ENCODE peak calls at places on chromosome 1, in ten cellular contexts. H is heart right ventricle; E is keratinocyte; L is aorta; Q is effector memory CD4-positive, alpha-beta T cell; K is thyroid gland; V is ascending aorta; A is H9; P is ovary; J is GM23338. F is an unnamed sample.

GRCh38 chr1:228650141-228650540 is 85.1 kb upstream of the RHOU start:
- DNase-seq in A (peak; percentile 85), K (no peak), Q (no peak), H (no peak), P (peak; percentile 19), J (peak; percentile 92), L (no peak), V (no peak), E (no peak), F (no peak)

GRCh38 chr1:145711213-145711651 is 4.1 kb upstream of the PDZK1 start:
- DNase-seq in K (peak; percentile 33), A (no peak), V (no peak), P (no peak), L (no peak), J (no peak), Q (no peak), E (no peak), H (no peak), F (no peak)

GRCh38 chr1:20126806-20127440 is 7.6 kb upstream of the PLA2G2D start:
- DNase-seq in L (no peak), V (no peak), A (no peak), E (no peak), J (no peak), H (no peak), K (no peak), P (no peak), Q (no peak), F (no peak)

GRCh38 chr1:103106426-103107321 is 1.6 kb downstream of the COL11A1 start:
- DNase-seq in J (peak; percentile 72), V (no peak), L (peak; percentile 42), Q (no peak), E (no peak), K (peak; percentile 42), A (peak; percentile 56), H (no peak), P (peak; percentile 15), F (peak; percentile 86)

GRCh38 chr1:21292991-21293536 is 2.8 kb upstream of the ECE1 start:
- DNase-seq in J (no peak), A (no peak), Q (peak; percentile 31), L (no peak), E (no peak), V (no peak), P (no peak), H (no peak), K (no peak), F (no peak)

GRCh38 chr1:192788184-192788583 is 20.7 kb upstream of the RGS2 start:
- DNase-seq in Q (no peak), J (peak; percentile 26), K (no peak), A (peak; percentile 39), E (no peak), V (no peak), P (peak; percentile 33), H (no peak), L (peak; percentile 54), F (peak; percentile 92)

GRCh38 chr1:85463666-85464496 is 1.1 kb downstream of the DDAH1 start:
- DNase-seq in E (no peak), L (no peak), J (peak; percentile 31), H (no peak), P (peak; percentile 17), A (no peak), Q (no peak), K (peak; percentile 19), V (no peak), F (peak; percentile 68)

GRCh38 chr1:3945222-3945621 is 45.1 kb upstream of the C1orf174 start:
- DNase-seq in J (no peak), Q (no peak), L (no peak), E (no peak), P (no peak), V (no peak), K (no peak), H (no peak), A (peak; percentile 15), F (no peak)

GRCh38 chr1:41502912-41503311 is 18.4 kb upstream of the EDN2 start:
- DNase-seq in V (no peak), K (peak; percentile 88), Q (no peak), A (no peak), E (no peak), J (no peak), P (no peak), H (no peak), L (no peak), F (no peak)

GRCh38 chr1:54474500-54475235 is 68.5 kb upstream of the SSBP3 start:
- DNase-seq in E (no peak), A (peak; percentile 73), V (no peak), L (no peak), K (peak; percentile 25), Q (no peak), P (peak; percentile 67), J (peak; percentile 80), H (peak; percentile 35), F (no peak)

GRCh38 chr1:231628207-231628876 is 1.8 kb downstream of the DISC1 start:
- DNase-seq in V (no peak), A (no peak), L (no peak), P (no peak), K (no peak), E (no peak), Q (peak; percentile 14), J (no peak), H (no peak), F (peak; percentile 35)

GRCh38 chr1:2148691-2149090 is 45.9 kb downstream of the FAAP20 start:
- DNase-seq in J (no peak), E (no peak), P (no peak), A (no peak), H (no peak), Q (peak; percentile 55), K (no peak), L (no peak), V (no peak), F (no peak)

GRCh38 chr1:2143814-2144500 is 50.6 kb downstream of the FAAP20 start:
- DNase-seq in P (no peak), Q (no peak), E (no peak), V (no peak), L (peak; percentile 29), A (no peak), K (no peak), J (no peak), H (no peak), F (no peak)

GRCh38 chr1:2144501-2145090 is 50.0 kb downstream of the FAAP20 start:
- DNase-seq in V (no peak), P (no peak), K (no peak), A (no peak), E (no peak), H (no peak), J (no peak), Q (no peak), L (peak; percentile 19), F (no peak)

GRCh38 chr1:2146836-2147517 is 47.6 kb downstream of the FAAP20 start:
- DNase-seq in L (no peak), A (no peak), V (no peak), Q (no peak), H (no peak), E (no peak), J (no peak), K (no peak), P (no peak), F (no peak)

GRCh38 chr1:2145946-2146835 is 48.4 kb downstream of the FAAP20 start:
- DNase-seq in V (no peak), H (no peak), E (no peak), P (no peak), A (no peak), Q (no peak), L (no peak), J (no peak), K (no peak), F (no peak)
- H3K4me1 ChIP-seq in V (no peaks in the 10 kb centered on the region), H (no peaks in the 10 kb centered on the region), E (no peaks in the 10 kb centered on the region), P (no peaks in the 10 kb centered on the region), A (no peaks in the 10 kb centered on the region), Q (peaks cover 22% of the 10 kb centered on the region), L (no peaks in the 10 kb centered on the region), J (no peaks in the 10 kb centered on the region), K (no peaks in the 10 kb centered on the region), F (no peaks in the 10 kb centered on the region)

GRCh38 chr1:220878223-220879081 is 791 bp upstream of the HLX start:
- DNase-seq in K (no peak), V (no peak), P (no peak), A (no peak), L (peak; percentile 79), H (peak; percentile 42), E (no peak), Q (no peak), J (peak; percentile 38), F (no peak)
- H3K4me1 ChIP-seq in K (peaks cover 24% of the 10 kb centered on the region), V (no peaks in the 10 kb centered on the region), P (peaks cover 6% of the 10 kb centered on the region), A (no peaks in the 10 kb centered on the region), L (no peaks in the 10 kb centered on the region), H (no peaks in the 10 kb centered on the region), E (peaks cover 10% of the 10 kb centered on the region), Q (peaks cover 5% of the 10 kb centered on the region), J (peaks cover 57% of the 10 kb centered on the region), F (peaks cover 19% of the 10 kb centered on the region)

DNA sequence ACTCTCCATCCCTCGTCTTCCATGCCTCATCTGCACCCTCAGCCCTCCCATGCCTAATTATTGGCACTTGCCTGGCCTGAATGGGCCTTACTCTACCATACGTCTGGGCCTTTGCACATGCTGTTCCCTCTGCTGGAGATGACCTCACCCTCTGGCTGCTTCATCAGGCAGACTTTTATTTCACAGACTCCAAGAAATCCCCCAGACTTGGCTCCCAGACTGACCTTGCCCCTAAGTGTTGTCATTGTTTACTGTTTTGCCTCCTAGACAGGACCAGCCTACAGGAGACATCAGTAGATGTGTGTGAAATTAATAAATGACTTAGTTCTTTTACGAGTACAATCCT is 5.2 kb upstream of the AHDC1 start:
- DNase-seq in Q (no peak), E (no peak), H (no peak), P (no peak), V (no peak), K (no peak), A (no peak), L (no peak), J (no peak), F (no peak)
- H3K4me1 ChIP-seq in Q (peaks cover 38% of the 10 kb centered on the region), E (peaks cover 19% of the 10 kb centered on the region), H (no peaks in the 10 kb centered on the region), P (no peaks in the 10 kb centered on the region), V (peaks cover 4% of the 10 kb centered on the region), K (peaks cover 10% of the 10 kb centered on the region), A (peaks cover 10% of the 10 kb centered on the region), L (no peaks in the 10 kb centered on the region), J (peaks cover 35% of the 10 kb centered on the region), F (no peaks in the 10 kb centered on the region)

GRCh38 chr1:178127482-178127881 is 33.6 kb downstream of the RASAL2 start:
- DNase-seq in K (no peak), J (no peak), V (no peak), Q (no peak), P (no peak), E (no peak), A (no peak), H (no peak), L (no peak), F (no peak)

GRCh38 chr1:178124115-178124514 is 30.2 kb downstream of the RASAL2 start:
- DNase-seq in L (no peak), Q (no peak), A (no peak), P (no peak), E (no peak), H (no peak), J (peak; percentile 52), K (no peak), V (no peak), F (no peak)

GRCh38 chr1:178126790-178127189 is 32.9 kb downstream of the RASAL2 start:
- DNase-seq in E (peak; percentile 88), J (no peak), K (no peak), L (no peak), H (no peak), A (no peak), V (no peak), Q (no peak), P (no peak), F (peak; percentile 75)

GRCh38 chr1:178122283-178122682 is 28.4 kb downstream of the RASAL2 start:
- DNase-seq in J (no peak), L (no peak), E (no peak), K (no peak), A (no peak), Q (no peak), V (no peak), P (no peak), H (no peak), F (no peak)

GRCh38 chr1:178126261-178126660 is 32.4 kb downstream of the RASAL2 start:
- DNase-seq in P (no peak), H (no peak), K (no peak), Q (no peak), V (no peak), A (no peak), L (no peak), J (no peak), E (no peak), F (no peak)
- H3K4me1 ChIP-seq in P (peaks cover 2% of the 10 kb centered on the region), H (no peaks in the 10 kb centered on the region), K (peaks cover 10% of the 10 kb centered on the region), Q (no peaks in the 10 kb centered on the region), V (no peaks in the 10 kb centered on the region), A (no peaks in the 10 kb centered on the region), L (peaks cover 4% of the 10 kb centered on the region), J (peaks cover 17% of the 10 kb centered on the region), E (peaks cover 55% of the 10 kb centered on the region), F (peaks cover 54% of the 10 kb centered on the region)